ENCODE peak calls at places on chromosomes 12 and 14, in seven cellular contexts. A is thyroid gland, B is lower lobe of right lung, V is endothelial cell of umbilical vein, G is psoas muscle, S is uterus, K is mucosa of descending colon. W is an unnamed sample.

GRCh38 chr14:90820958-90821357 is 4.7 kb upstream of the TTC7B start:
- DNase-seq in A (no peak), B (no peak), V (no peak), G (no peak), S (no peak), K (no peak), W (no peak)

GRCh38 chr14:92846162-92846897 is 52.2 kb downstream of the GOLGA5 start:
- DNase-seq in A (no peak), B (no peak), V (peak; percentile 73), G (no peak), S (no peak), K (no peak), W (no peak)

GRCh38 chr12:92365333-92365732 is 219.7 kb upstream of the BTG1 start:
- DNase-seq in A (no peak), B (no peak), V (no peak), G (no peak), S (no peak), K (no peak), W (no peak)

GRCh38 chr14:52821805-52822250 is 30.4 kb upstream of the GNPNAT1 start:
- DNase-seq in A (no peak), B (no peak), V (no peak), G (no peak), S (no peak), K (no peak), W (no peak)

GRCh38 chr14:54772451-54772881 is 130.2 kb downstream of the GCH1 start:
- DNase-seq in A (no peak), B (no peak), V (peak; percentile 40), G (no peak), S (no peak), K (no peak), W (no peak)

GRCh38 chr14:74514471-74514932 is 20.9 kb downstream of the ISCA2 start:
- DNase-seq in A (peak; percentile 93), B (peak; percentile 83), V (no peak), G (peak; percentile 48), S (peak; percentile 48), K (peak; percentile 53), W (peak; percentile 88)

GRCh38 chr12:126443977-126444376 is 1378.7 kb downstream of the AACS start:
- DNase-seq in A (no peak), B (no peak), V (no peak), G (no peak), S (no peak), K (no peak), W (no peak)

GRCh38 chr14:61812347-61813100 is 50.3 kb downstream of the SNAPC1 start:
- DNase-seq in A (peak; percentile 35), B (no peak), V (peak; percentile 29), G (peak; percentile 52), S (no peak), K (no peak), W (no peak)

GRCh38 chr12:68733661-68734071 is 12.3 kb upstream of the SLC35E3 start:
- DNase-seq in A (no peak), B (no peak), V (no peak), G (no peak), S (no peak), K (no peak), W (no peak)

GRCh38 chr12:124842073-124842749 is 21.5 kb downstream of the SCARB1 start:
- DNase-seq in A (no peak), B (no peak), V (no peak), G (no peak), S (no peak), K (peak; percentile 74), W (no peak)

GRCh38 chr12:121893901-121894540 is 5.4 kb downstream of the PSMD9 start:
- DNase-seq in A (peak; percentile 71), B (no peak), V (peak; percentile 74), G (no peak), S (no peak), K (no peak), W (no peak)

GRCh38 chr14:44657688-44658388 is 150.8 kb upstream of the FSCB start:
- DNase-seq in A (peak; percentile 13), B (no peak), V (no peak), G (no peak), S (no peak), K (no peak), W (no peak)

GRCh38 chr14:22375321-22375930 is 213.6 kb downstream of the DAD1 start:
- DNase-seq in A (no peak), B (no peak), V (peak; percentile 62), G (no peak), S (no peak), K (no peak), W (no peak)

GRCh38 chr12:67042697-67043131 is 226.4 kb upstream of the CAND1 start:
- DNase-seq in A (peak; percentile 11), B (no peak), V (no peak), G (no peak), S (no peak), K (no peak), W (no peak)

GRCh38 chr12:6960291-6961277 is 9.4 kb downstream of the PTPN6 start:
- DNase-seq in A (no peak), B (no peak), V (no peak), G (peak; percentile 46), S (no peak), K (peak; percentile 70), W (no peak)

GRCh38 chr14:78484002-78484401 is 313.8 kb downstream of the NRXN3 start:
- DNase-seq in A (no peak), B (no peak), V (no peak), G (no peak), S (no peak), K (no peak), W (no peak)

GRCh38 chr12:86683568-86683991 is 427.4 kb upstream of the MGAT4C start:
- DNase-seq in A (no peak), B (no peak), V (no peak), G (no peak), S (no peak), K (no peak), W (no peak)

GRCh38 chr14:93112891-93113677 is 2.6 kb downstream of the ITPK1 start:
- DNase-seq in A (peak; percentile 90), B (peak; percentile 85), V (peak; percentile 75), G (peak; percentile 87), S (peak; percentile 75), K (no peak), W (peak; percentile 84)

GRCh38 chr12:9634177-9634803 is 26.6 kb upstream of the KLRB1 start:
- DNase-seq in A (peak; percentile 70), B (no peak), V (peak; percentile 70), G (no peak), S (no peak), K (no peak), W (no peak)

GRCh38 chr12:95385646-95386045 is 88.3 kb upstream of the METAP2 start:
- DNase-seq in A (no peak), B (no peak), V (no peak), G (no peak), S (no peak), K (no peak), W (no peak)

GRCh38 chr12:53807322-53807721 is 55.5 kb upstream of the CISTR start:
- DNase-seq in A (peak; percentile 46), B (no peak), V (no peak), G (no peak), S (no peak), K (no peak), W (no peak)

GRCh38 chr12:106771425-106771824 is 3.1 kb upstream of the RIC8B start:
- DNase-seq in A (no peak), B (no peak), V (no peak), G (no peak), S (no peak), K (no peak), W (no peak)

GRCh38 chr12:26338574-26339572 is 143.5 kb downstream of the SSPN start:
- DNase-seq in A (no peak), B (no peak), V (peak; percentile 21), G (no peak), S (no peak), K (no peak), W (no peak)

GRCh38 chr12:2853626-2854025 is 3.2 kb downstream of the TEX52 start:
- DNase-seq in A (peak; percentile 92), B (peak; percentile 84), V (peak; percentile 69), G (peak; percentile 91), S (peak; percentile 87), K (peak; percentile 72), W (peak; percentile 88)

GRCh38 chr12:127980585-127980984 is 286.4 kb upstream of the TMEM132C start:
- DNase-seq in A (no peak), B (no peak), V (no peak), G (no peak), S (no peak), K (no peak), W (no peak)

GRCh38 chr14:61584258-61584657 is 111.1 kb upstream of the HIF1A start:
- DNase-seq in A (peak; percentile 59), B (no peak), V (no peak), G (no peak), S (no peak), K (no peak), W (no peak)

GRCh38 chr12:102438823-102439205 is 41.5 kb downstream of the IGF1 start:
- DNase-seq in A (no peak), B (no peak), V (no peak), G (no peak), S (no peak), K (no peak), W (no peak)

GRCh38 chr12:27207626-27208413 is 36.3 kb upstream of the STK38L start:
- DNase-seq in A (no peak), B (no peak), V (no peak), G (no peak), S (no peak), K (no peak), W (no peak)

GRCh38 chr12:34397591-34398365 is 375.5 kb downstream of the ALG10 start:
- DNase-seq in A (no peak), B (peak; percentile 23), V (no peak), G (peak; percentile 20), S (peak; percentile 6), K (peak; percentile 15), W (peak; percentile 43)
- H3K9me3 ChIP-seq in A (no peaks in the 10 kb centered on the region), B (peaks cover 15% of the 10 kb centered on the region), V (peaks cover 2% of the 10 kb centered on the region), G (no peaks in the 10 kb centered on the region), S (no peaks in the 10 kb centered on the region), K (peaks cover 100% of the 10 kb centered on the region), W (peaks cover 3% of the 10 kb centered on the region)

GRCh38 chr14:104138891-104139459 is 588 bp downstream of the KIF26A start:
- DNase-seq in A (no peak), B (peak; percentile 45), V (no peak), G (peak; percentile 46), S (no peak), K (peak; percentile 46), W (peak; percentile 70)
- H3K4me3 ChIP-seq in A (no peak overlapping the region), B (peak overlapping the region; percentile 62), V (peak overlapping the region; percentile 87), G (peak overlapping the region; percentile 68), S (peak overlapping the region; percentile 13), K (no peak overlapping the region), W (no peak overlapping the region)

GRCh38 chr14:101895256-101895655 is 69.1 kb upstream of the DYNC1H1 start:
- DNase-seq in A (no peak), B (no peak), V (no peak), G (no peak), S (no peak), K (no peak), W (no peak)
- H3K36me3 ChIP-seq in A (peaks cover 48% of the 10 kb centered on the region), B (peaks cover 98% of the 10 kb centered on the region), V (no peaks in the 10 kb centered on the region), G (peaks cover 96% of the 10 kb centered on the region), S (no peaks in the 10 kb centered on the region), K (peaks cover 2% of the 10 kb centered on the region), W (peaks cover 7% of the 10 kb centered on the region)

GRCh38 chr14:25620515-25620914 is 570.6 kb upstream of the STXBP6 start:
- DNase-seq in A (no peak), B (no peak), V (no peak), G (no peak), S (no peak), K (no peak), W (no peak)

DNA sequence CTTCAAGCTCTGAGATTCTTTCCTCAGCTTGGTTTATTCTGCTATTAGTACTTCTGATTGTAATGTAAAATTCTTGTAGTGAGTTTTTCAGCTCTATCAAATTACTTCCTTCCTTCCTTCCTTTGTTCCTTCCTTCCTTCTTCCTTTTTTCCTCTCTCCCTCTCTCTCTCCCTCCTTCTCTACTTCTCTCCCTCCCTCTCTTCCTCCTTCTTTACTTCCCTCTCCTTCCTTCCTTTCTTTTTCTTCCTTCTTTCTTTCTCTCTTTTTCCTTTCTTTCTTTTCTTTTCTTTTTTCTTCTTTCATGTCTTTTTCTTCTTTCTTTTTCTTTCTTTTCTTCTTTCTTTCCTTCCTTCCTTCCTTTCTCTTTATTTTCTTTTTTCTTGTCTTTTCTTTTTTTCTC is 565.2 kb upstream of the STXBP6 start:
- DNase-seq in A (no peak), B (no peak), V (no peak), G (no peak), S (no peak), K (no peak), W (no peak)
- H3K9me3 ChIP-seq in A (no peaks in the 10 kb centered on the region), B (peaks cover 4% of the 10 kb centered on the region), V (peaks cover 6% of the 10 kb centered on the region), G (peaks cover 11% of the 10 kb centered on the region), S (no peaks in the 10 kb centered on the region), K (peaks cover 16% of the 10 kb centered on the region), W (no peaks in the 10 kb centered on the region)